ENCODE peak calls at places on chromosomes 13 and 19, in five cellular contexts. W is body of pancreas; N is CD8-positive, alpha-beta T cell; I is transverse colon; S is HFFc6. U is an unnamed sample.

GRCh38 chr13:75993823-75994222 is 357.7 kb downstream of the LMO7 start:
- DNase-seq in W (no peak), N (no peak), I (no peak), S (no peak), U (no peak)

GRCh38 chr13:48749699-48750473 is 96.2 kb downstream of the CYSLTR2 start:
- DNase-seq in W (peak; percentile 77), N (no peak), I (peak; percentile 66), S (peak; percentile 96), U (peak; percentile 75)

GRCh38 chr13:21550918-21551317 is 53.1 kb downstream of the MICU2 start:
- DNase-seq in W (no peak), N (no peak), I (no peak), S (no peak), U (no peak)

GRCh38 chr19:14214580-14214979 is 8.6 kb upstream of the ADGRL1 start:
- DNase-seq in W (no peak), N (no peak), I (no peak), S (no peak), U (no peak)

GRCh38 chr13:23658929-23659541 is 88.8 kb downstream of the TNFRSF19 start:
- DNase-seq in W (no peak), N (no peak), I (peak; percentile 11), S (no peak), U (no peak)

GRCh38 chr19:29976151-29976943 is 34.3 kb downstream of the URI1 start:
- DNase-seq in W (no peak), N (no peak), I (no peak), S (no peak), U (no peak)

GRCh38 chr19:1505991-1506881 is 6.6 kb downstream of the ADAMTSL5 start:
- DNase-seq in W (no peak), N (no peak), I (no peak), S (no peak), U (no peak)

GRCh38 chr19:40139533-40140287 is 49.0 kb upstream of the ZNF780A start:
- DNase-seq in W (peak; percentile 34), N (no peak), I (no peak), S (peak; percentile 53), U (peak; percentile 14)

GRCh38 chr13:113288880-113289279 is 8.2 kb upstream of the LAMP1 start:
- DNase-seq in W (no peak), N (no peak), I (no peak), S (no peak), U (no peak)

GRCh38 chr13:45799451-45799850 is 52.1 kb downstream of the SIAH3 start:
- DNase-seq in W (no peak), N (no peak), I (no peak), S (no peak), U (no peak)

GRCh38 chr13:45792827-45793303 is 58.7 kb downstream of the SIAH3 start:
- DNase-seq in W (peak; percentile 4), N (no peak), I (no peak), S (no peak), U (no peak)

GRCh38 chr13:45796421-45796960 is 55.1 kb downstream of the SIAH3 start:
- DNase-seq in W (no peak), N (no peak), I (no peak), S (no peak), U (no peak)

GRCh38 chr13:45798851-45799250 is 52.7 kb downstream of the SIAH3 start:
- DNase-seq in W (no peak), N (no peak), I (no peak), S (no peak), U (no peak)
- TF ChIP-seq CTCF in W (no peak), N (no peak), I (no peak), S (no peak), U (no peak)

GRCh38 chr13:27839809-27840467 is 47.7 kb downstream of the GSX1 start:
- DNase-seq in W (no peak), N (no peak), I (no peak), S (peak; percentile 28), U (no peak)
- TF ChIP-seq CTCF in W (no peak), N (no peak), I (no peak), S (peak; percentile 37), U (no peak)

GRCh38 chr13:81957121-81957520 is 1616.2 kb upstream of the SPRY2 start:
- DNase-seq in W (no peak), N (no peak), I (no peak), S (no peak), U (no peak)
- TF ChIP-seq CTCF in W (peak; percentile 4), N (no peak), I (no peak), S (no peak), U (no peak)

GRCh38 chr19:33754361-33754760 is 42.3 kb upstream of the KCTD15 start:
- DNase-seq in W (no peak), N (no peak), I (no peak), S (no peak), U (no peak)

GRCh38 chr19:33759356-33759755 is 37.3 kb upstream of the KCTD15 start:
- DNase-seq in W (no peak), N (no peak), I (no peak), S (no peak), U (no peak)

GRCh38 chr19:33755314-33756020 is 41.2 kb upstream of the KCTD15 start:
- DNase-seq in W (no peak), N (no peak), I (no peak), S (no peak), U (no peak)

GRCh38 chr19:33756177-33756576 is 40.5 kb upstream of the KCTD15 start:
- DNase-seq in W (no peak), N (no peak), I (no peak), S (no peak), U (no peak)

GRCh38 chr19:33758541-33759013 is 38.1 kb upstream of the KCTD15 start:
- DNase-seq in W (no peak), N (no peak), I (no peak), S (no peak), U (no peak)
- TF ChIP-seq CTCF in W (no peak), N (no peak), I (no peak), S (no peak), U (no peak)

U was measured in Calu3.